ENCODE peak calls at places on chromosomes 5 and 9, in ten cellular contexts. One of them, this sample, is unnamed.

GRCh38 chr9:129392093-129392541 is 214.1 kb upstream of the IER5L start:
- DNase-seq in HEK293T: no peak
- DNase-seq in aorta: peak
- DNase-seq in NCI-H2081: no peak
- DNase-seq in dorsolateral prefrontal cortex: peak
- DNase-seq in EH: no peak
- DNase-seq in iPS-NIHi11: peak
- DNase-seq in mucosa of gallbladder: no peak
- DNase-seq in heart left ventricle: no peak
- DNase-seq in right cardiac atrium: no peak
- DNase-seq in this sample: no peak

GRCh38 chr9:129270205-129270604 is 92.1 kb upstream of the IER5L start:
- DNase-seq in HEK293T: no peak
- DNase-seq in aorta: peak
- DNase-seq in NCI-H2081: no peak
- DNase-seq in dorsolateral prefrontal cortex: no peak
- DNase-seq in EH: no peak
- DNase-seq in iPS-NIHi11: no peak
- DNase-seq in mucosa of gallbladder: no peak
- DNase-seq in heart left ventricle: no peak
- DNase-seq in right cardiac atrium: peak
- DNase-seq in this sample: no peak

GRCh38 chr5:74286734-74287705 is 353.5 kb downstream of the ENC1 start:
- DNase-seq in HEK293T: no peak
- DNase-seq in aorta: no peak
- DNase-seq in NCI-H2081: no peak
- DNase-seq in dorsolateral prefrontal cortex: no peak
- DNase-seq in EH: no peak
- DNase-seq in iPS-NIHi11: no peak
- DNase-seq in mucosa of gallbladder: no peak
- DNase-seq in heart left ventricle: no peak
- DNase-seq in right cardiac atrium: no peak
- DNase-seq in this sample: no peak

GRCh38 chr5:142807378-142807911 is 37.3 kb downstream of the ARHGAP26 start:
- DNase-seq in HEK293T: no peak
- DNase-seq in aorta: peak
- DNase-seq in NCI-H2081: no peak
- DNase-seq in dorsolateral prefrontal cortex: no peak
- DNase-seq in EH: no peak
- DNase-seq in iPS-NIHi11: no peak
- DNase-seq in mucosa of gallbladder: no peak
- DNase-seq in heart left ventricle: peak
- DNase-seq in right cardiac atrium: peak
- DNase-seq in this sample: peak

GRCh38 chr5:78591227-78591626 is 57.3 kb downstream of the LHFPL2 start:
- DNase-seq in HEK293T: no peak
- DNase-seq in aorta: no peak
- DNase-seq in NCI-H2081: no peak
- DNase-seq in dorsolateral prefrontal cortex: no peak
- DNase-seq in EH: peak
- DNase-seq in iPS-NIHi11: no peak
- DNase-seq in mucosa of gallbladder: no peak
- DNase-seq in heart left ventricle: no peak
- DNase-seq in right cardiac atrium: no peak
- DNase-seq in this sample: no peak

GRCh38 chr5:142644640-142645361 is 41.1 kb downstream of the FGF1 start:
- DNase-seq in HEK293T: peak
- DNase-seq in aorta: peak
- DNase-seq in NCI-H2081: no peak
- DNase-seq in dorsolateral prefrontal cortex: no peak
- DNase-seq in EH: peak
- DNase-seq in iPS-NIHi11: no peak
- DNase-seq in mucosa of gallbladder: peak
- DNase-seq in heart left ventricle: peak
- DNase-seq in right cardiac atrium: no peak
- DNase-seq in this sample: no peak

GRCh38 chr9:88818495-88819201 is 172.6 kb upstream of the S1PR3 start:
- DNase-seq in HEK293T: no peak
- DNase-seq in aorta: no peak
- DNase-seq in NCI-H2081: no peak
- DNase-seq in dorsolateral prefrontal cortex: no peak
- DNase-seq in EH: peak
- DNase-seq in iPS-NIHi11: no peak
- DNase-seq in mucosa of gallbladder: no peak
- DNase-seq in heart left ventricle: no peak
- DNase-seq in right cardiac atrium: no peak
- DNase-seq in this sample: no peak

GRCh38 chr5:157890825-157891587 is 32.1 kb upstream of the CLINT1 start:
- DNase-seq in HEK293T: no peak
- DNase-seq in aorta: no peak
- DNase-seq in NCI-H2081: no peak
- DNase-seq in dorsolateral prefrontal cortex: no peak
- DNase-seq in EH: peak
- DNase-seq in iPS-NIHi11: no peak
- DNase-seq in mucosa of gallbladder: no peak
- DNase-seq in heart left ventricle: no peak
- DNase-seq in right cardiac atrium: no peak
- DNase-seq in this sample: no peak

GRCh38 chr5:129361441-129362025 is 98.6 kb upstream of the ADAMTS19 start:
- DNase-seq in HEK293T: no peak
- DNase-seq in aorta: no peak
- DNase-seq in NCI-H2081: no peak
- DNase-seq in dorsolateral prefrontal cortex: no peak
- DNase-seq in EH: peak
- DNase-seq in iPS-NIHi11: no peak
- DNase-seq in mucosa of gallbladder: no peak
- DNase-seq in heart left ventricle: no peak
- DNase-seq in right cardiac atrium: no peak
- DNase-seq in this sample: no peak

GRCh38 chr5:170111088-170111796 is 5.5 kb downstream of the FOXI1 start:
- DNase-seq in HEK293T: no peak
- DNase-seq in aorta: no peak
- DNase-seq in NCI-H2081: no peak
- DNase-seq in dorsolateral prefrontal cortex: no peak
- DNase-seq in EH: no peak
- DNase-seq in iPS-NIHi11: no peak
- DNase-seq in mucosa of gallbladder: no peak
- DNase-seq in heart left ventricle: no peak
- DNase-seq in right cardiac atrium: no peak
- DNase-seq in this sample: no peak

GRCh38 chr5:79464695-79465332 is 49.1 kb downstream of the HOMER1 start:
- DNase-seq in HEK293T: peak
- DNase-seq in aorta: no peak
- DNase-seq in NCI-H2081: peak
- DNase-seq in dorsolateral prefrontal cortex: no peak
- DNase-seq in EH: peak
- DNase-seq in iPS-NIHi11: peak
- DNase-seq in mucosa of gallbladder: no peak
- DNase-seq in heart left ventricle: no peak
- DNase-seq in right cardiac atrium: no peak
- DNase-seq in this sample: no peak

GRCh38 chr9:137201205-137201868 is 796 bp upstream of the TPRN start:
- DNase-seq in HEK293T: no peak
- DNase-seq in aorta: no peak
- DNase-seq in NCI-H2081: no peak
- DNase-seq in dorsolateral prefrontal cortex: no peak
- DNase-seq in EH: no peak
- DNase-seq in iPS-NIHi11: no peak
- DNase-seq in mucosa of gallbladder: no peak
- DNase-seq in heart left ventricle: no peak
- DNase-seq in right cardiac atrium: no peak
- DNase-seq in this sample: no peak

GRCh38 chr9:109751253-109751652 is 28.7 kb upstream of the PALM2AKAP2 start:
- DNase-seq in HEK293T: no peak
- DNase-seq in aorta: no peak
- DNase-seq in NCI-H2081: no peak
- DNase-seq in dorsolateral prefrontal cortex: no peak
- DNase-seq in EH: peak
- DNase-seq in iPS-NIHi11: peak
- DNase-seq in mucosa of gallbladder: no peak
- DNase-seq in heart left ventricle: no peak
- DNase-seq in right cardiac atrium: no peak
- DNase-seq in this sample: no peak

GRCh38 chr5:139228201-139228796 is 30.1 kb upstream of the SIL1 start:
- DNase-seq in HEK293T: no peak
- DNase-seq in aorta: no peak
- DNase-seq in NCI-H2081: no peak
- DNase-seq in dorsolateral prefrontal cortex: no peak
- DNase-seq in EH: no peak
- DNase-seq in iPS-NIHi11: no peak
- DNase-seq in mucosa of gallbladder: peak
- DNase-seq in heart left ventricle: no peak
- DNase-seq in right cardiac atrium: no peak
- DNase-seq in this sample: no peak

GRCh38 chr5:139856694-139857093 is 61.1 kb downstream of the PSD2 start:
- DNase-seq in HEK293T: no peak
- DNase-seq in aorta: no peak
- DNase-seq in NCI-H2081: no peak
- DNase-seq in dorsolateral prefrontal cortex: no peak
- DNase-seq in EH: no peak
- DNase-seq in iPS-NIHi11: no peak
- DNase-seq in mucosa of gallbladder: no peak
- DNase-seq in heart left ventricle: no peak
- DNase-seq in right cardiac atrium: no peak
- DNase-seq in this sample: peak

GRCh38 chr9:94801242-94801641 is 74.7 kb downstream of the AOPEP start:
- DNase-seq in HEK293T: no peak
- DNase-seq in aorta: no peak
- DNase-seq in NCI-H2081: no peak
- DNase-seq in dorsolateral prefrontal cortex: no peak
- DNase-seq in EH: peak
- DNase-seq in iPS-NIHi11: no peak
- DNase-seq in mucosa of gallbladder: no peak
- DNase-seq in heart left ventricle: no peak
- DNase-seq in right cardiac atrium: no peak
- DNase-seq in this sample: no peak

GRCh38 chr5:109692011-109692410 is 2.3 kb downstream of the MAN2A1 start:
- DNase-seq in HEK293T: no peak
- DNase-seq in aorta: no peak
- DNase-seq in NCI-H2081: no peak
- DNase-seq in dorsolateral prefrontal cortex: no peak
- DNase-seq in EH: peak
- DNase-seq in iPS-NIHi11: no peak
- DNase-seq in mucosa of gallbladder: no peak
- DNase-seq in heart left ventricle: no peak
- DNase-seq in right cardiac atrium: no peak
- DNase-seq in this sample: no peak

GRCh38 chr9:4982720-4983482 is 2.2 kb upstream of the JAK2 start:
- DNase-seq in HEK293T: no peak
- DNase-seq in aorta: no peak
- DNase-seq in NCI-H2081: no peak
- DNase-seq in dorsolateral prefrontal cortex: no peak
- DNase-seq in EH: no peak
- DNase-seq in iPS-NIHi11: no peak
- DNase-seq in mucosa of gallbladder: no peak
- DNase-seq in heart left ventricle: no peak
- DNase-seq in right cardiac atrium: no peak
- DNase-seq in this sample: no peak

GRCh38 chr9:70415041-70415440 is 584 bp upstream of the KLF9 start:
- DNase-seq in HEK293T: no peak
- DNase-seq in aorta: no peak
- DNase-seq in NCI-H2081: no peak
- DNase-seq in dorsolateral prefrontal cortex: no peak
- DNase-seq in EH: no peak
- DNase-seq in iPS-NIHi11: no peak
- DNase-seq in mucosa of gallbladder: no peak
- DNase-seq in heart left ventricle: no peak
- DNase-seq in right cardiac atrium: no peak
- DNase-seq in this sample: no peak

GRCh38 chr5:380701-381309 is 59.3 kb downstream of the AHRR start:
- DNase-seq in HEK293T: no peak
- DNase-seq in aorta: peak
- DNase-seq in NCI-H2081: no peak
- DNase-seq in dorsolateral prefrontal cortex: no peak
- DNase-seq in EH: peak
- DNase-seq in iPS-NIHi11: no peak
- DNase-seq in mucosa of gallbladder: peak
- DNase-seq in heart left ventricle: no peak
- DNase-seq in right cardiac atrium: no peak
- DNase-seq in this sample: no peak

GRCh38 chr9:8816361-8816760 is 1016.8 kb upstream of the DMAC1 start:
- DNase-seq in HEK293T: peak
- DNase-seq in aorta: no peak
- DNase-seq in NCI-H2081: peak
- DNase-seq in dorsolateral prefrontal cortex: no peak
- DNase-seq in EH: no peak
- DNase-seq in iPS-NIHi11: no peak
- DNase-seq in mucosa of gallbladder: no peak
- DNase-seq in heart left ventricle: no peak
- DNase-seq in right cardiac atrium: no peak
- DNase-seq in this sample: no peak

This sample was measured in Right ventricle myocardium superior.